ENCODE peak calls at places on chromosome 22, in eight cellular contexts. E is fibroblast of gingiva; A is GM13977; V is activated naive CD8-positive, alpha-beta T cell treated with anti-CD3 and anti-CD28 coated beads for 36 hours; O is EH; D is NCI-H187; S is T-helper 9 cell; N is fibroblast of villous mesenchyme. J is an unnamed sample.

GRCh38 chr22:49925525-49926128 is 7.2 kb downstream of the CRELD2 start:
- DNase-seq in E (no peak), A (peak; percentile 82), V (peak; percentile 68), O (no peak), D (no peak), S (peak; percentile 67), N (no peak), J (no peak)

GRCh38 chr22:24119476-24119875 is 61.8 kb upstream of the SUSD2 start:
- DNase-seq in E (no peak), A (no peak), V (no peak), O (no peak), D (no peak), S (no peak), N (no peak), J (no peak)

GRCh38 chr22:28909375-28909774 is 26.0 kb downstream of the ZNRF3 start:
- DNase-seq in E (no peak), A (peak; percentile 42), V (peak; percentile 76), O (peak; percentile 40), D (no peak), S (no peak), N (no peak), J (no peak)

GRCh38 chr22:32810241-32811133 is 9.0 kb downstream of the TIMP3 start:
- DNase-seq in E (no peak), A (no peak), V (no peak), O (no peak), D (no peak), S (no peak), N (peak; percentile 82), J (no peak)

GRCh38 chr22:36744413-36744765 is 31.5 kb downstream of the IFT27 start:
- DNase-seq in E (no peak), A (no peak), V (no peak), O (no peak), D (no peak), S (no peak), N (no peak), J (no peak)

GRCh38 chr22:23248583-23248982 is 68.3 kb downstream of the BCR start:
- DNase-seq in E (peak; percentile 21), A (no peak), V (no peak), O (peak; percentile 46), D (no peak), S (no peak), N (peak; percentile 53), J (no peak)

GRCh38 chr22:35349704-35350538 is 31.0 kb upstream of the HMOX1 start:
- DNase-seq in E (peak; percentile 47), A (no peak), V (no peak), O (peak; percentile 16), D (no peak), S (no peak), N (no peak), J (no peak)

GRCh38 chr22:44261164-44261860 is 51.4 kb downstream of the SHISAL1 start:
- DNase-seq in E (no peak), A (no peak), V (no peak), O (no peak), D (no peak), S (no peak), N (no peak), J (peak; percentile 24)

GRCh38 chr22:38696606-38697005 is 4.1 kb downstream of the JOSD1 start:
- DNase-seq in E (peak; percentile 53), A (no peak), V (peak; percentile 34), O (peak; percentile 82), D (no peak), S (no peak), N (peak; percentile 68), J (no peak)

GRCh38 chr22:47628477-47629272 is 866.2 kb downstream of the TBC1D22A start:
- DNase-seq in E (no peak), A (no peak), V (no peak), O (no peak), D (no peak), S (no peak), N (no peak), J (no peak)

GRCh38 chr22:31218565-31219262 is 6.6 kb downstream of the LIMK2 start:
- DNase-seq in E (no peak), A (no peak), V (no peak), O (no peak), D (no peak), S (no peak), N (no peak), J (no peak)

GRCh38 chr22:37804886-37805857 is 2.6 kb upstream of the GCAT start:
- DNase-seq in E (peak; percentile 85), A (peak; percentile 71), V (peak; percentile 74), O (peak; percentile 87), D (peak; percentile 40), S (peak; percentile 57), N (peak; percentile 84), J (peak; percentile 77)

GRCh38 chr22:50190182-50190951 is 4.7 kb downstream of the TRABD start:
- DNase-seq in E (peak; percentile 62), A (peak; percentile 89), V (peak; percentile 80), O (peak; percentile 72), D (no peak), S (peak; percentile 69), N (peak; percentile 83), J (no peak)

GRCh38 chr22:36362819-36363377 is 24.9 kb downstream of the MYH9 start:
- DNase-seq in E (no peak), A (no peak), V (no peak), O (peak; percentile 73), D (no peak), S (no peak), N (no peak), J (no peak)

GRCh38 chr22:26972281-26972680 is 314.9 kb downstream of the MIAT start:
- DNase-seq in E (no peak), A (no peak), V (no peak), O (no peak), D (no peak), S (no peak), N (no peak), J (no peak)

GRCh38 chr22:19504900-19505734 is 19.1 kb downstream of the CLDN5 start:
- DNase-seq in E (no peak), A (no peak), V (no peak), O (no peak), D (no peak), S (no peak), N (no peak), J (no peak)

GRCh38 chr22:45710469-45710868 is 38.8 kb downstream of the ATXN10 start:
- DNase-seq in E (no peak), A (no peak), V (no peak), O (no peak), D (no peak), S (no peak), N (no peak), J (no peak)

GRCh38 chr22:39960791-39961746 is 872 bp downstream of the TMA7B start:
- DNase-seq in E (no peak), A (peak; percentile 85), V (peak; percentile 82), O (peak; percentile 92), D (no peak), S (peak; percentile 23), N (peak; percentile 92), J (no peak)

GRCh38 chr22:29456211-29456671 is 17.9 kb downstream of the RFPL1 start:
- DNase-seq in E (no peak), A (no peak), V (no peak), O (peak; percentile 52), D (no peak), S (no peak), N (no peak), J (no peak)

GRCh38 chr22:19748991-19749665 is 11.4 kb upstream of the TBX1 start:
- DNase-seq in E (no peak), A (no peak), V (no peak), O (no peak), D (no peak), S (no peak), N (no peak), J (no peak)

GRCh38 chr22:19148417-19149046 is 1.6 kb downstream of the GSC2 start:
- DNase-seq in E (no peak), A (no peak), V (no peak), O (no peak), D (no peak), S (no peak), N (no peak), J (no peak)

GRCh38 chr22:34800265-34800664 is 265.7 kb upstream of the ISX start:
- DNase-seq in E (no peak), A (no peak), V (no peak), O (peak; percentile 78), D (no peak), S (no peak), N (no peak), J (peak; percentile 64)

GRCh38 chr22:31630331-31631329 is 31.4 kb downstream of the PISD start:
- DNase-seq in E (peak; percentile 84), A (peak; percentile 86), V (peak; percentile 91), O (peak; percentile 85), D (peak; percentile 46), S (peak; percentile 83), N (peak; percentile 88), J (peak; percentile 43)

GRCh38 chr22:49505337-49506009 is 322.2 kb downstream of the BRD1 start:
- DNase-seq in E (no peak), A (no peak), V (no peak), O (no peak), D (no peak), S (no peak), N (no peak), J (no peak)

GRCh38 chr22:37710675-37711074 is 13.8 kb downstream of the TRIOBP start:
- DNase-seq in E (no peak), A (no peak), V (no peak), O (no peak), D (no peak), S (no peak), N (no peak), J (no peak)

GRCh38 chr22:35839811-35840739 is 122.4 kb downstream of the APOL5 start:
- DNase-seq in E (peak; percentile 99), A (no peak), V (peak; percentile 13), O (peak; percentile 98), D (peak; percentile 83), S (no peak), N (peak; percentile 96), J (peak; percentile 62)

GRCh38 chr22:31039393-31039792 is 41.7 kb upstream of the SMTN start:
- DNase-seq in E (peak; percentile 68), A (no peak), V (no peak), O (peak; percentile 90), D (no peak), S (no peak), N (peak; percentile 92), J (no peak)

GRCh38 chr22:31496735-31497146 is 405 bp downstream of the SFI1 start:
- DNase-seq in E (no peak), A (no peak), V (peak; percentile 46), O (peak; percentile 38), D (no peak), S (peak; percentile 36), N (no peak), J (no peak)

GRCh38 chr22:37162221-37163095 is 12.7 kb upstream of the IL2RB start:
- DNase-seq in E (no peak), A (peak; percentile 87), V (peak; percentile 81), O (no peak), D (no peak), S (peak; percentile 44), N (no peak), J (no peak)

GRCh38 chr22:24117942-24118341 is 63.3 kb upstream of the SUSD2 start:
- DNase-seq in E (no peak), A (no peak), V (no peak), O (no peak), D (no peak), S (no peak), N (no peak), J (no peak)

GRCh38 chr22:25966448-25966913 is 202.8 kb upstream of the SEZ6L start:
- DNase-seq in E (no peak), A (no peak), V (peak; percentile 2), O (no peak), D (no peak), S (no peak), N (no peak), J (no peak)

GRCh38 chr22:42317691-42318547 is 47.5 kb upstream of the TCF20 start:
- DNase-seq in E (no peak), A (no peak), V (no peak), O (no peak), D (no peak), S (no peak), N (no peak), J (no peak)